ENCODE peak calls at places on chromosomes 1 and 21, in six cellular contexts. A is NCI-H1105; P is stimulated activated CD8-positive, alpha-beta memory T cell treated with anti-CD3 and anti-CD28 coated beads, Interleukin-15, amount 100 ng/mL, for 4 hours; H is effector memory CD4-positive, alpha-beta T cell; N is NCI-H1417; V is DMS153. X is an unnamed sample.

GRCh38 chr1:15170071-15170470 is 16.5 kb downstream of the TMEM51 start:
- DNase-seq in A (no peak), P (no peak), H (no peak), N (no peak), V (no peak), X (no peak)

GRCh38 chr1:179043266-179043665 is 17.6 kb downstream of the FAM20B start:
- DNase-seq in A (no peak), P (no peak), H (no peak), N (no peak), V (no peak), X (no peak)

GRCh38 chr21:45875416-45875760 is 106.2 kb upstream of the COL6A1 start:
- DNase-seq in A (no peak), P (no peak), H (no peak), N (no peak), V (no peak), X (no peak)

GRCh38 chr1:86504130-86504479 is 35.4 kb downstream of the CLCA1 start:
- DNase-seq in A (no peak), P (no peak), H (no peak), N (no peak), V (no peak), X (no peak)

GRCh38 chr1:14027099-14027498 is 327.1 kb downstream of the PRDM2 start:
- DNase-seq in A (peak; percentile 52), P (no peak), H (no peak), N (peak; percentile 81), V (no peak), X (no peak)

GRCh38 chr1:150233359-150234308 is 2.3 kb downstream of the ANP32E start:
- DNase-seq in A (no peak), P (peak; percentile 52), H (peak; percentile 6), N (peak; percentile 32), V (no peak), X (no peak)

GRCh38 chr1:14943516-14943851 is 210.1 kb upstream of the TMEM51 start:
- DNase-seq in A (no peak), P (no peak), H (no peak), N (no peak), V (no peak), X (no peak)

GRCh38 chr1:207069858-207070506 is 16.9 kb downstream of the PFKFB2 start:
- DNase-seq in A (no peak), P (no peak), H (no peak), N (no peak), V (peak; percentile 26), X (no peak)

GRCh38 chr1:52268372-52268771 is 97.6 kb downstream of the CC2D1B start:
- DNase-seq in A (no peak), P (no peak), H (no peak), N (no peak), V (no peak), X (peak; percentile 42)

GRCh38 chr1:41954533-41954944 is 35.8 kb upstream of the HIVEP3 start:
- DNase-seq in A (no peak), P (no peak), H (no peak), N (no peak), V (no peak), X (no peak)

GRCh38 chr1:86277909-86278308 is 118.2 kb downstream of the ODF2L start:
- DNase-seq in A (no peak), P (no peak), H (no peak), N (peak; percentile 11), V (no peak), X (no peak)

GRCh38 chr1:2594001-2594640 is 7.5 kb downstream of the PRXL2B start:
- DNase-seq in A (peak; percentile 32), P (no peak), H (no peak), N (peak; percentile 3), V (peak; percentile 64), X (no peak)

GRCh38 chr1:206690516-206690915 is 5.8 kb downstream of the MAPKAPK2 start:
- DNase-seq in A (no peak), P (no peak), H (no peak), N (no peak), V (no peak), X (no peak)

X was measured in iPS DF 19.7.